ENCODE peak calls at places on chromosomes 5 and 9, in four cellular contexts. O is CD4-positive, alpha-beta T cell; V is H9; F is tibial nerve. Z is an unnamed sample.

GRCh38 chr9:7273575-7273974 is 515.8 kb downstream of the KDM4C start:
- DNase-seq in O (no peak), V (no peak), F (no peak), Z (peak)

GRCh38 chr9:111008148-111009075 is 29.9 kb downstream of the LPAR1 start:
- DNase-seq in O (no peak), V (no peak), F (no peak), Z (no peak)

GRCh38 chr5:126499742-126500396 is 76.7 kb downstream of the GRAMD2B start:
- DNase-seq in O (peak), V (peak), F (no peak), Z (no peak)

GRCh38 chr5:34061993-34062392 is 19.0 kb upstream of the C1QTNF3 start:
- DNase-seq in O (no peak), V (no peak), F (no peak), Z (no peak)

GRCh38 chr5:23234153-23234729 is 273.2 kb upstream of the PRDM9 start:
- DNase-seq in O (no peak), V (peak), F (no peak), Z (no peak)

GRCh38 chr5:59833448-59833847 is 60.1 kb downstream of the PDE4D start:
- DNase-seq in O (no peak), V (no peak), F (no peak), Z (no peak)

GRCh38 chr9:104118916-104119315 is 24.8 kb downstream of the SMC2 start:
- DNase-seq in O (no peak), V (no peak), F (no peak), Z (no peak)

GRCh38 chr5:106205916-106206571 is 1464.7 kb downstream of the EFNA5 start:
- DNase-seq in O (no peak), V (no peak), F (no peak), Z (no peak)

GRCh38 chr9:35658894-35659220 is 765 bp downstream of the CCDC107 start:
- DNase-seq in O (no peak), V (no peak), F (no peak), Z (no peak)

GRCh38 chr9:115591584-115591984 is 473.6 kb upstream of the TNC start:
- DNase-seq in O (no peak), V (peak), F (peak), Z (no peak)

GRCh38 chr5:56523779-56524178 is 290.6 kb upstream of the ANKRD55 start:
- DNase-seq in O (no peak), V (no peak), F (no peak), Z (no peak)

GRCh38 chr5:96336351-96336985 is 96.6 kb downstream of the PCSK1 start:
- DNase-seq in O (peak), V (peak), F (peak), Z (peak)

GRCh38 chr5:39116347-39116899 is 42.2 kb upstream of the RICTOR start:
- DNase-seq in O (no peak), V (no peak), F (no peak), Z (no peak)

GRCh38 chr5:140870221-140871201 is 1.8 kb downstream of the PCDHA11 start:
- DNase-seq in O (no peak), V (no peak), F (no peak), Z (no peak)

GRCh38 chr5:84634256-84634655 is 249.6 kb upstream of the EDIL3 start:
- DNase-seq in O (no peak), V (no peak), F (no peak), Z (no peak)

GRCh38 chr5:912356-913091 is 19.8 kb downstream of the TRIP13 start:
- DNase-seq in O (peak), V (no peak), F (no peak), Z (no peak)

GRCh38 chr5:174505621-174506020 is 218.8 kb upstream of the MSX2 start:
- DNase-seq in O (no peak), V (no peak), F (no peak), Z (no peak)
- H3K27ac ChIP-seq in O (no peak), V (no peak), F (no peak), Z (no peak)

DNA sequence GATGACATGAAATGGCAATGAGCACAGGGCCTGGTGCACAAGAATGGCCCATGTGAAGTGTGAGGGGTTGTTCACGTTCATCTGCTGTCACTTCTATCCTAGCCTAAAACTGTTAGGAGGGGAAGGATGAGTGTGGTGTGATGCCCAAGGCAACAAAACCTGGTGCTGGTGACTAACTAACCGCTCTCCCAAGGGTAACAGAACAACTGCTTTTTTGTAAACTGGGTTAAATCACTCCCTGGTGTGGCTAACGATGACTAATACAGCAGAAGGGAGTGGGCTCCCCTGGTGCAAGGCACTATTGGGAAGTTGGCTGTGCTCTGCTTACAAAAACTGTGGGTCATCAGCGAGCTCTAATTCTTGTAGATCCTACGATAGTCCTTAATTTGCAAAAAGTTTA is 103.2 kb upstream of the VCAN start:
- DNase-seq in O (no peak), V (no peak), F (no peak), Z (no peak)
- H3K27ac ChIP-seq in O (no peak), V (no peak), F (peak), Z (no peak)

GRCh38 chr5:166488560-166488959 is 1802.9 kb upstream of the WWC1 start:
- DNase-seq in O (no peak), V (no peak), F (no peak), Z (no peak)

GRCh38 chr5:166486348-166486747 is 1805.1 kb upstream of the WWC1 start:
- DNase-seq in O (no peak), V (no peak), F (no peak), Z (no peak)
- H3K27ac ChIP-seq in O (no peak), V (no peak), F (no peak), Z (no peak)

GRCh38 chr5:2265341-2265740 is 382.6 kb upstream of the IRX4 start:
- DNase-seq in O (no peak), V (no peak), F (no peak), Z (no peak)

GRCh38 chr5:2263763-2264162 is 381.0 kb upstream of the IRX4 start:
- DNase-seq in O (no peak), V (no peak), F (no peak), Z (no peak)

GRCh38 chr5:2261002-2261703 is 378.4 kb upstream of the IRX4 start:
- DNase-seq in O (no peak), V (no peak), F (no peak), Z (no peak)

GRCh38 chr5:2260211-2260985 is 377.7 kb upstream of the IRX4 start:
- DNase-seq in O (no peak), V (no peak), F (no peak), Z (no peak)

DNA sequence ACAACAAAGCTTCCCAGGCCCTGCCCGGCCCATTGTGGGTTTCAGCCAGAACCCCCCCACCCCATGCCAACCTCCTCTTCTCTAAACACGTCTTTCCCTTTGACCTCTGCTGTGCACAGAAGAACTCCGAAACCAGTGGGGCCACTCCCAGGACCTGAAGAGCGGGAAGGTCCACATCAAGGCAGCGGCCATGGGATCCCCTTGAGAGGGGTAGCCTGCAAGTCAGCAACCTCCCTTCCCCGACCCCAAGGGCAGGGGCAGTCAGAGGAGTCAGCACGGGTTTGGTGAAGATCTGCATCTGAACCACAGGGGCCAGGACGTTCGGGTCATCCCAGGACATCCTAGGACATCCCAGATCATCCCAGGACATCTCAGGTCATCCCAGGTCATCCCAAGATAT is 379.9 kb upstream of the IRX4 start:
- DNase-seq in O (no peak), V (no peak), F (no peak), Z (no peak)
- H3K27ac ChIP-seq in O (no peak), V (no peak), F (no peak), Z (no peak)

GRCh38 chr5:40754381-40755092 is 1.2 kb downstream of the TTC33 start:
- DNase-seq in O (no peak), V (no peak), F (no peak), Z (no peak)
- H3K27ac ChIP-seq in O (peak), V (no peak), F (peak), Z (peak)

GRCh38 chr9:70475211-70475610 is 60.8 kb upstream of the KLF9 start:
- DNase-seq in O (no peak), V (no peak), F (no peak), Z (no peak)
- H3K27ac ChIP-seq in O (no peak), V (no peak), F (peak), Z (no peak)

DNA sequence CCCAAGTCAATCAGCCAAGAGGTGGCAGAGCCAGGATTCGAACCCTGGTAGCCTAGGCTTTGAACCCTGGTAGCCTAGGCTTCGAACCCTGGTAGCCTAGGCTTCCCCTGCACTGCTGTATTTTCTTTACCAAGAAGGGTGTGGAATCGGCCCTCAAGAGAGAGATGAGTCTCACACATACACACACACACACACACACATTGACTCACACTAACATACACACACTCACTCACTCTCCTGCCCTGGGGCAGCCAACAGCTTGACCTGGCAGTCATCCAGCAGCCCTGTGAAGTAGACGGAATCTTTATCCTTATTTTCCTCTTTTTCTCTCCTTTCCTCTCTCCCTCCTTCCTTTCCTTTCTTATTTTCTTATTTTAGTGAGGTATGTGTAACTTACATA is 55.4 kb upstream of the RPL26L1 start:
- DNase-seq in O (no peak), V (no peak), F (no peak), Z (no peak)
- H3K27ac ChIP-seq in O (no peak), V (no peak), F (peak), Z (no peak)